ENCODE peak calls at places on chromosomes 16 and 17, in eight cellular contexts. One of them, this sample, is unnamed. For H3K4me1, the result is how much of the 10 kb centered on the place peaks cover.

GRCh38 chr16:18804540-18804939 is 3.2 kb upstream of the ARL6IP1 start:
- DNase-seq in breast epithelium: no peak
- DNase-seq in CD8-positive, alpha-beta memory T cell: no peak
- DNase-seq in Peyer's patch: no peak
- DNase-seq in ascending aorta: no peak
- DNase-seq in iPS DF 6.9: no peak
- DNase-seq in kidney: no peak
- DNase-seq in HCT116: no peak
- DNase-seq in this sample: no peak

GRCh38 chr17:48612854-48613691 is 2.0 kb downstream of the HOXB8 start:
- DNase-seq in CD8-positive, alpha-beta memory T cell: peak
- DNase-seq in iPS DF 6.9: no peak
- DNase-seq in ascending aorta: no peak
- DNase-seq in kidney: peak
- DNase-seq in breast epithelium: no peak
- DNase-seq in HCT116: no peak
- DNase-seq in Peyer's patch: no peak
- DNase-seq in this sample: no peak

GRCh38 chr16:29821663-29822115 is 1.4 kb downstream of the MVP start:
- DNase-seq in kidney: peak
- DNase-seq in ascending aorta: no peak
- DNase-seq in HCT116: peak
- DNase-seq in Peyer's patch: no peak
- DNase-seq in breast epithelium: no peak
- DNase-seq in iPS DF 6.9: no peak
- DNase-seq in CD8-positive, alpha-beta memory T cell: no peak
- DNase-seq in this sample: peak

GRCh38 chr16:71172808-71173207 is 57.7 kb downstream of the HYDIN start:
- DNase-seq in kidney: no peak
- DNase-seq in Peyer's patch: no peak
- DNase-seq in ascending aorta: no peak
- DNase-seq in HCT116: no peak
- DNase-seq in breast epithelium: no peak
- DNase-seq in iPS DF 6.9: no peak
- DNase-seq in CD8-positive, alpha-beta memory T cell: no peak
- DNase-seq in this sample: no peak

GRCh38 chr17:42345396-42346078 is 42.7 kb downstream of the STAT3 start:
- DNase-seq in breast epithelium: no peak
- DNase-seq in kidney: no peak
- DNase-seq in CD8-positive, alpha-beta memory T cell: no peak
- DNase-seq in HCT116: no peak
- DNase-seq in iPS DF 6.9: no peak
- DNase-seq in Peyer's patch: no peak
- DNase-seq in ascending aorta: no peak
- DNase-seq in this sample: peak

GRCh38 chr16:84594725-84595038 is 23.2 kb downstream of the COTL1 start:
- DNase-seq in CD8-positive, alpha-beta memory T cell: no peak
- DNase-seq in ascending aorta: no peak
- DNase-seq in Peyer's patch: no peak
- DNase-seq in HCT116: no peak
- DNase-seq in breast epithelium: no peak
- DNase-seq in kidney: no peak
- DNase-seq in iPS DF 6.9: no peak
- DNase-seq in this sample: no peak

GRCh38 chr17:30363715-30364202 is 15.0 kb upstream of the CPD start:
- DNase-seq in Peyer's patch: peak
- DNase-seq in HCT116: no peak
- DNase-seq in ascending aorta: no peak
- DNase-seq in kidney: peak
- DNase-seq in CD8-positive, alpha-beta memory T cell: peak
- DNase-seq in breast epithelium: no peak
- DNase-seq in iPS DF 6.9: no peak
- DNase-seq in this sample: no peak

GRCh38 chr17:56886288-56886721 is 27.5 kb downstream of the TRIM25 start:
- DNase-seq in breast epithelium: no peak
- DNase-seq in CD8-positive, alpha-beta memory T cell: no peak
- DNase-seq in kidney: no peak
- DNase-seq in Peyer's patch: no peak
- DNase-seq in iPS DF 6.9: no peak
- DNase-seq in ascending aorta: no peak
- DNase-seq in HCT116: no peak
- DNase-seq in this sample: no peak

GRCh38 chr16:2437032-2437790 is 8.0 kb downstream of the CCNF start:
- DNase-seq in iPS DF 6.9: no peak
- DNase-seq in CD8-positive, alpha-beta memory T cell: no peak
- DNase-seq in ascending aorta: no peak
- DNase-seq in HCT116: no peak
- DNase-seq in kidney: no peak
- DNase-seq in breast epithelium: no peak
- DNase-seq in Peyer's patch: no peak
- DNase-seq in this sample: no peak

GRCh38 chr16:75351183-75351582 is 82.1 kb downstream of the CFDP1 start:
- DNase-seq in kidney: no peak
- DNase-seq in iPS DF 6.9: no peak
- DNase-seq in ascending aorta: no peak
- DNase-seq in CD8-positive, alpha-beta memory T cell: no peak
- DNase-seq in breast epithelium: no peak
- DNase-seq in HCT116: no peak
- DNase-seq in Peyer's patch: no peak
- DNase-seq in this sample: no peak

GRCh38 chr17:59154721-59155438 is at the start of gene SKA2:
- DNase-seq in HCT116: no peak
- DNase-seq in iPS DF 6.9: peak
- DNase-seq in ascending aorta: peak
- DNase-seq in kidney: peak
- DNase-seq in breast epithelium: peak
- DNase-seq in Peyer's patch: peak
- DNase-seq in CD8-positive, alpha-beta memory T cell: peak
- DNase-seq in this sample: peak

GRCh38 chr17:61454095-61454931 is 2.1 kb downstream of the TBX4 start:
- DNase-seq in ascending aorta: no peak
- DNase-seq in iPS DF 6.9: no peak
- DNase-seq in CD8-positive, alpha-beta memory T cell: no peak
- DNase-seq in HCT116: no peak
- DNase-seq in breast epithelium: no peak
- DNase-seq in kidney: no peak
- DNase-seq in Peyer's patch: no peak
- DNase-seq in this sample: no peak

GRCh38 chr17:6358131-6358530 is 76.8 kb downstream of the AIPL1 start:
- DNase-seq in HCT116: no peak
- DNase-seq in ascending aorta: no peak
- DNase-seq in CD8-positive, alpha-beta memory T cell: no peak
- DNase-seq in breast epithelium: no peak
- DNase-seq in Peyer's patch: no peak
- DNase-seq in iPS DF 6.9: no peak
- DNase-seq in kidney: no peak
- DNase-seq in this sample: no peak

GRCh38 chr16:53415504-53415903 is 18.8 kb upstream of the RBL2 start:
- DNase-seq in ascending aorta: no peak
- DNase-seq in CD8-positive, alpha-beta memory T cell: no peak
- DNase-seq in iPS DF 6.9: no peak
- DNase-seq in breast epithelium: no peak
- DNase-seq in Peyer's patch: no peak
- DNase-seq in HCT116: no peak
- DNase-seq in kidney: no peak
- DNase-seq in this sample: no peak

GRCh38 chr17:3909257-3909656 is 7.0 kb downstream of the P2RX1 start:
- DNase-seq in kidney: no peak
- DNase-seq in ascending aorta: no peak
- DNase-seq in Peyer's patch: no peak
- DNase-seq in HCT116: no peak
- DNase-seq in iPS DF 6.9: no peak
- DNase-seq in CD8-positive, alpha-beta memory T cell: no peak
- DNase-seq in breast epithelium: no peak
- DNase-seq in this sample: no peak

GRCh38 chr16:85522842-85523601 is 90.1 kb upstream of the GSE1 start:
- DNase-seq in kidney: no peak
- DNase-seq in HCT116: no peak
- DNase-seq in CD8-positive, alpha-beta memory T cell: no peak
- DNase-seq in Peyer's patch: no peak
- DNase-seq in ascending aorta: no peak
- DNase-seq in breast epithelium: no peak
- DNase-seq in iPS DF 6.9: no peak
- DNase-seq in this sample: no peak

GRCh38 chr17:17096438-17097178 is 54.4 kb downstream of the MPRIP start:
- DNase-seq in breast epithelium: no peak
- DNase-seq in Peyer's patch: no peak
- DNase-seq in ascending aorta: no peak
- DNase-seq in CD8-positive, alpha-beta memory T cell: no peak
- DNase-seq in HCT116: no peak
- DNase-seq in kidney: no peak
- DNase-seq in iPS DF 6.9: no peak
- DNase-seq in this sample: no peak

GRCh38 chr16:57871457-57871856 is 69.2 kb upstream of the KIFC3 start:
- DNase-seq in kidney: no peak
- DNase-seq in HCT116: no peak
- DNase-seq in iPS DF 6.9: no peak
- DNase-seq in Peyer's patch: no peak
- DNase-seq in CD8-positive, alpha-beta memory T cell: no peak
- DNase-seq in ascending aorta: no peak
- DNase-seq in breast epithelium: no peak
- DNase-seq in this sample: no peak

GRCh38 chr17:37055511-37055910 is 106.8 kb downstream of the AATF start:
- DNase-seq in ascending aorta: no peak
- DNase-seq in HCT116: no peak
- DNase-seq in breast epithelium: no peak
- DNase-seq in Peyer's patch: no peak
- DNase-seq in kidney: no peak
- DNase-seq in CD8-positive, alpha-beta memory T cell: no peak
- DNase-seq in iPS DF 6.9: no peak
- DNase-seq in this sample: no peak

GRCh38 chr17:79866791-79867190 is 27.6 kb upstream of the CBX4 start:
- DNase-seq in CD8-positive, alpha-beta memory T cell: no peak
- DNase-seq in HCT116: no peak
- DNase-seq in ascending aorta: no peak
- DNase-seq in Peyer's patch: no peak
- DNase-seq in iPS DF 6.9: no peak
- DNase-seq in breast epithelium: no peak
- DNase-seq in kidney: no peak
- DNase-seq in this sample: peak

GRCh38 chr17:45965741-45966140 is 33.3 kb upstream of the STH start:
- DNase-seq in ascending aorta: no peak
- DNase-seq in iPS DF 6.9: no peak
- DNase-seq in Peyer's patch: no peak
- DNase-seq in HCT116: no peak
- DNase-seq in kidney: no peak
- DNase-seq in breast epithelium: no peak
- DNase-seq in CD8-positive, alpha-beta memory T cell: no peak
- DNase-seq in this sample: no peak

GRCh38 chr17:29572691-29573557 is 4.4 kb downstream of the TP53I13 start:
- DNase-seq in Peyer's patch: peak
- DNase-seq in iPS DF 6.9: no peak
- DNase-seq in breast epithelium: peak
- DNase-seq in kidney: peak
- DNase-seq in ascending aorta: no peak
- DNase-seq in CD8-positive, alpha-beta memory T cell: peak
- DNase-seq in HCT116: no peak
- DNase-seq in this sample: peak

GRCh38 chr17:30290696-30291570 is 811 bp downstream of the BLMH start:
- DNase-seq in HCT116: no peak
- DNase-seq in CD8-positive, alpha-beta memory T cell: peak
- DNase-seq in Peyer's patch: peak
- DNase-seq in iPS DF 6.9: no peak
- DNase-seq in kidney: no peak
- DNase-seq in ascending aorta: no peak
- DNase-seq in breast epithelium: no peak
- DNase-seq in this sample: peak

GRCh38 chr17:7080445-7081041 is 492 bp upstream of the CLEC10A start:
- DNase-seq in breast epithelium: peak
- DNase-seq in ascending aorta: no peak
- DNase-seq in Peyer's patch: no peak
- DNase-seq in iPS DF 6.9: no peak
- DNase-seq in HCT116: no peak
- DNase-seq in kidney: no peak
- DNase-seq in CD8-positive, alpha-beta memory T cell: no peak
- DNase-seq in this sample: peak

GRCh38 chr16:81526935-81527334 is 82.3 kb downstream of the CMIP start:
- DNase-seq in iPS DF 6.9: no peak
- DNase-seq in kidney: peak
- DNase-seq in Peyer's patch: no peak
- DNase-seq in breast epithelium: no peak
- DNase-seq in ascending aorta: no peak
- DNase-seq in HCT116: no peak
- DNase-seq in CD8-positive, alpha-beta memory T cell: peak
- DNase-seq in this sample: peak

GRCh38 chr16:67155305-67156145 is 4.2 kb downstream of the TRADD start:
- DNase-seq in Peyer's patch: peak
- DNase-seq in iPS DF 6.9: no peak
- DNase-seq in breast epithelium: peak
- DNase-seq in HCT116: no peak
- DNase-seq in ascending aorta: no peak
- DNase-seq in CD8-positive, alpha-beta memory T cell: peak
- DNase-seq in kidney: peak
- DNase-seq in this sample: peak
- H3K4me1 ChIP-seq in Peyer's patch: under half
- H3K4me1 ChIP-seq in iPS DF 6.9: under half
- H3K4me1 ChIP-seq in breast epithelium: under half
- H3K4me1 ChIP-seq in HCT116: under half
- H3K4me1 ChIP-seq in ascending aorta: under half
- H3K4me1 ChIP-seq in CD8-positive, alpha-beta memory T cell: under half
- H3K4me1 ChIP-seq in kidney: under half
- H3K4me1 ChIP-seq in this sample: under half

GRCh38 chr17:44604149-44605115 is 47.1 kb downstream of the FZD2 start:
- DNase-seq in kidney: no peak
- DNase-seq in CD8-positive, alpha-beta memory T cell: no peak
- DNase-seq in Peyer's patch: no peak
- DNase-seq in iPS DF 6.9: no peak
- DNase-seq in HCT116: no peak
- DNase-seq in breast epithelium: no peak
- DNase-seq in ascending aorta: no peak
- DNase-seq in this sample: no peak
- H3K4me3 ChIP-seq in kidney: no peak
- H3K4me3 ChIP-seq in CD8-positive, alpha-beta memory T cell: no peak
- H3K4me3 ChIP-seq in Peyer's patch: no peak
- H3K4me3 ChIP-seq in iPS DF 6.9: no peak
- H3K4me3 ChIP-seq in HCT116: no peak
- H3K4me3 ChIP-seq in breast epithelium: no peak
- H3K4me3 ChIP-seq in ascending aorta: no peak
- H3K4me3 ChIP-seq in this sample: no peak

GRCh38 chr17:44110823-44111633 is 12.4 kb downstream of the HDAC5 start:
- DNase-seq in ascending aorta: peak
- DNase-seq in CD8-positive, alpha-beta memory T cell: no peak
- DNase-seq in kidney: peak
- DNase-seq in breast epithelium: peak
- DNase-seq in HCT116: no peak
- DNase-seq in iPS DF 6.9: no peak
- DNase-seq in Peyer's patch: peak
- DNase-seq in this sample: peak
- H3K4me1 ChIP-seq in ascending aorta: half or more
- H3K4me1 ChIP-seq in CD8-positive, alpha-beta memory T cell: under half
- H3K4me1 ChIP-seq in kidney: half or more
- H3K4me1 ChIP-seq in breast epithelium: half or more
- H3K4me1 ChIP-seq in HCT116: half or more
- H3K4me1 ChIP-seq in iPS DF 6.9: under half
- H3K4me1 ChIP-seq in Peyer's patch: under half
- H3K4me1 ChIP-seq in this sample: half or more

DNA sequence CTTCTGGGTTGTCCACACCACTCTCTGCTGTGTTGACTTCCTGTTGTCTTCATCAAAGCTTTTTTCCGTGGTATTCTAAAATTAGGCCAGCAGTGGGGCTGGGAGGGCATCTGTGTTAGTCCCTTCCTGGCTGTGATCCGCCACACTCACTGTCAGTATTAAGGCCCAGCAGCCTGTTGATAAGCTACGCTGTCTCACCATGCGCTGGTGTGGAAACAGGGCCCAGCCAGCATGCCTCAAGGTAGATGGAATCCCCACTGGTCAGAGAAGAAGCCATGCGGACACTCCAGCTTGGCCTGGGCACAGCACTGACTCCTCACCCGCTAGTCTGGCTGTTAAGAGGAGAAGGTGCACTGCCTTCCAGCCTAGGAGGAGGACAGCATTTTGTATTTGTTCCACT is 11.4 kb downstream of the CDR2L start:
- DNase-seq in ascending aorta: no peak
- DNase-seq in Peyer's patch: no peak
- DNase-seq in iPS DF 6.9: no peak
- DNase-seq in breast epithelium: no peak
- DNase-seq in kidney: no peak
- DNase-seq in CD8-positive, alpha-beta memory T cell: no peak
- DNase-seq in HCT116: no peak
- DNase-seq in this sample: no peak
- H3K4me3 ChIP-seq in ascending aorta: no peak
- H3K4me3 ChIP-seq in Peyer's patch: no peak
- H3K4me3 ChIP-seq in iPS DF 6.9: no peak
- H3K4me3 ChIP-seq in breast epithelium: no peak
- H3K4me3 ChIP-seq in kidney: no peak
- H3K4me3 ChIP-seq in CD8-positive, alpha-beta memory T cell: no peak
- H3K4me3 ChIP-seq in HCT116: no peak
- H3K4me3 ChIP-seq in this sample: no peak

This sample was measured in lower lobe of right lung.